ENCODE peak calls at places on chromosomes 4 and X, in five cellular contexts. O is foreskin fibroblast, V is fibroblast of mammary gland, S is neural progenitor cell, F is cardiac fibroblast. L is an unnamed sample.

GRCh38 chr4:31343058-31343457 is 622.9 kb downstream of the PCDH7 start:
- DNase-seq in O (no peak), V (no peak), S (peak), F (no peak), L (no peak)

GRCh38 chr4:14850374-14851097 is 151.7 kb upstream of the CPEB2 start:
- DNase-seq in O (no peak), V (no peak), S (no peak), F (no peak), L (peak)

GRCh38 chrX:17605676-17606075 is 131.6 kb upstream of the SCML1 start:
- DNase-seq in O (no peak), V (no peak), S (no peak), F (no peak), L (no peak)

GRCh38 chr4:120057416-120057815 is 9.2 kb downstream of the MAD2L1 start:
- DNase-seq in O (no peak), V (no peak), S (no peak), F (no peak), L (no peak)

GRCh38 chr4:105624530-105624929 is 72.1 kb downstream of the ARHGEF38 start:
- DNase-seq in O (peak), V (peak), S (no peak), F (peak), L (peak)

GRCh38 chrX:10341309-10341708 is 184.5 kb downstream of the CLCN4 start:
- DNase-seq in O (no peak), V (peak), S (no peak), F (no peak), L (peak)

GRCh38 chr4:47577779-47578553 is 92.9 kb downstream of the ATP10D start:
- DNase-seq in O (peak), V (peak), S (no peak), F (peak), L (no peak)

GRCh38 chr4:121875663-121876062 is 5.4 kb upstream of the BBS7 start:
- DNase-seq in O (no peak), V (peak), S (no peak), F (no peak), L (no peak)

GRCh38 chr4:7506119-7506518 is 71.4 kb upstream of the PSAPL1 start:
- DNase-seq in O (no peak), V (no peak), S (no peak), F (no peak), L (no peak)

GRCh38 chr4:25020240-25020639 is 10.5 kb downstream of the LGI2 start:
- DNase-seq in O (peak), V (peak), S (no peak), F (peak), L (peak)

GRCh38 chrX:110167952-110168451 is 149.9 kb downstream of the AMMECR1 start:
- DNase-seq in O (peak), V (no peak), S (peak), F (no peak), L (peak)

GRCh38 chr4:57168986-57169385 is 58.8 kb upstream of the IGFBP7 start:
- DNase-seq in O (no peak), V (no peak), S (no peak), F (no peak), L (no peak)

GRCh38 chrX:13119386-13119785 is 75.0 kb upstream of the FAM9C start:
- DNase-seq in O (no peak), V (peak), S (peak), F (peak), L (peak)

GRCh38 chr4:141207971-141208370 is 12.7 kb upstream of the ZNF330 start:
- DNase-seq in O (no peak), V (no peak), S (no peak), F (no peak), L (no peak)

GRCh38 chr4:56681158-56681848 is at the start of gene HOPX:
- DNase-seq in O (no peak), V (no peak), S (no peak), F (peak), L (peak)

GRCh38 chrX:20620301-20620700 is 353.6 kb upstream of the RPS6KA3 start:
- DNase-seq in O (peak), V (peak), S (no peak), F (no peak), L (peak)

GRCh38 chr4:65502151-65502691 is 168.1 kb downstream of the EPHA5 start:
- DNase-seq in O (no peak), V (peak), S (no peak), F (peak), L (peak)

GRCh38 chr4:186839122-186840037 is 115.7 kb upstream of the FAT1 start:
- DNase-seq in O (peak), V (peak), S (no peak), F (peak), L (peak)

GRCh38 chr4:85477538-85477937 is 2.6 kb downstream of the ARHGAP24 start:
- DNase-seq in O (peak), V (peak), S (no peak), F (no peak), L (no peak)

GRCh38 chr4:25299476-25300203 is 12.9 kb upstream of the ZCCHC4 start:
- DNase-seq in O (no peak), V (no peak), S (no peak), F (no peak), L (peak)

GRCh38 chrX:120456973-120457372 is 12.1 kb downstream of the LAMP2 start:
- DNase-seq in O (peak), V (peak), S (no peak), F (no peak), L (peak)

GRCh38 chrX:119174900-119175299 is 47.3 kb upstream of the KIAA1210 start:
- DNase-seq in O (no peak), V (no peak), S (no peak), F (no peak), L (no peak)

GRCh38 chrX:49184294-49185061 is 1.7 kb downstream of the PRICKLE3 start:
- DNase-seq in O (peak), V (peak), S (peak), F (peak), L (peak)

GRCh38 chr4:148007789-148008188 is 275.9 kb downstream of the ARHGAP10 start:
- DNase-seq in O (no peak), V (no peak), S (no peak), F (no peak), L (no peak)

GRCh38 chr4:67288964-67289363 is 256.3 kb downstream of the CENPC start:
- DNase-seq in O (no peak), V (peak), S (peak), F (peak), L (peak)

GRCh38 chr4:6087669-6088068 is 69.4 kb upstream of the C4orf50 start:
- DNase-seq in O (no peak), V (peak), S (peak), F (peak), L (peak)

GRCh38 chr4:3219761-3220481 is 29.0 kb upstream of the MSANTD1 start:
- DNase-seq in O (no peak), V (no peak), S (no peak), F (no peak), L (peak)

GRCh38 chrX:45803383-45803921 is 602.8 kb upstream of the DIPK2B start:
- DNase-seq in O (peak), V (peak), S (no peak), F (peak), L (peak)

GRCh38 chr4:146076081-146076480 is 99.4 kb upstream of the LSM6 start:
- DNase-seq in O (no peak), V (no peak), S (no peak), F (no peak), L (no peak)

GRCh38 chr4:11799182-11799581 is 370.5 kb upstream of the HS3ST1 start:
- DNase-seq in O (no peak), V (no peak), S (no peak), F (no peak), L (no peak)

GRCh38 chr4:5758741-5759140 is 47.7 kb downstream of the EVC start:
- DNase-seq in O (peak), V (peak), S (no peak), F (peak), L (peak)

GRCh38 chrX:47558436-47558835 is 2.6 kb upstream of the ARAF start:
- DNase-seq in O (no peak), V (no peak), S (no peak), F (no peak), L (no peak)

GRCh38 chrX:129665916-129666644 is 11.3 kb upstream of the APLN start:
- DNase-seq in O (peak), V (peak), S (no peak), F (peak), L (peak)

GRCh38 chrX:50103866-50104566 is 96.8 kb downstream of the AKAP4 start:
- DNase-seq in O (no peak), V (peak), S (no peak), F (peak), L (no peak)

GRCh38 chrX:17405225-17405969 is 30.4 kb downstream of the NHS start:
- DNase-seq in O (peak), V (peak), S (no peak), F (no peak), L (peak)

DNA sequence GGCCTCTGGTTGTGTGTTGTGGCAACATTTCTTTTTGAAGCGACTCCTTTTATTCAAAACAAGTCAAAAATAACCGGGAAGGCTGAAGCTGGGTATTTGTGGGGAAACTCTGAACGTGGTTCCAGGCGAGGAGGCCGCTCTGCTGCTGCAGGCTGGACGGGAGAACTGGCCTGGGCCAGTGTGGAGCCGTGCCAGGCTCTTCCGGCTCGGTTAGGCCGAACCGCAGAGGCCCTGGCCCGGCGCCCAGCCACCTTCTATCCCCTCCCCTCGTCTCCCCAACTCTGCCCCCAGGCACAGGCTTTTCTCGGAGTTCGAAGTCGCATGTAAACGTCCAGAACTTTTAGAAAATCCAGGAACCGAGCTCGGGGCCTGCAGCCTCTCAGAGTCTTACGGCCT is 2.4 kb upstream of the BCOR start:
- DNase-seq in O (no peak), V (no peak), S (peak), F (peak), L (no peak)
- H3K4me3 ChIP-seq in O (no peak), V (no peak), S (peak), F (no peak), L (no peak)

GRCh38 chrX:37060999-37061398 is 52.8 kb downstream of the FAM47C start:
- DNase-seq in O (no peak), V (peak), S (peak), F (peak), L (peak)
- TF ChIP-seq CTCF in O (peak), V (peak), S (peak), F (peak), L (peak)

GRCh38 chrX:646228-646495 is 15.6 kb downstream of the SHOX start:
- DNase-seq in O (no peak), V (no peak), S (no peak), F (no peak), L (no peak)

GRCh38 chrX:646796-647195 is 16.2 kb downstream of the SHOX start:
- DNase-seq in O (no peak), V (no peak), S (no peak), F (no peak), L (no peak)

GRCh38 chrX:644304-645023 is 13.9 kb downstream of the SHOX start:
- DNase-seq in O (no peak), V (no peak), S (peak), F (no peak), L (no peak)

GRCh38 chrX:643911-644303 is 13.3 kb downstream of the SHOX start:
- DNase-seq in O (no peak), V (no peak), S (no peak), F (no peak), L (no peak)

GRCh38 chrX:645024-645376 is 14.4 kb downstream of the SHOX start:
- DNase-seq in O (no peak), V (no peak), S (peak), F (no peak), L (no peak)
- H3K4me3 ChIP-seq in O (no peak), V (no peak), S (peak), F (no peak), L (no peak)

GRCh38 chr4:40445671-40446070 is 110.5 kb downstream of the CHRNA9 start:
- DNase-seq in O (no peak), V (no peak), S (no peak), F (no peak), L (no peak)

GRCh38 chr4:40441415-40441814 is 106.3 kb downstream of the CHRNA9 start:
- DNase-seq in O (no peak), V (no peak), S (no peak), F (no peak), L (no peak)

GRCh38 chr4:40452490-40452813 is 117.3 kb downstream of the CHRNA9 start:
- DNase-seq in O (no peak), V (no peak), S (no peak), F (no peak), L (no peak)

GRCh38 chr4:40448875-40449274 is 113.7 kb downstream of the CHRNA9 start:
- DNase-seq in O (no peak), V (no peak), S (no peak), F (no peak), L (peak)

DNA sequence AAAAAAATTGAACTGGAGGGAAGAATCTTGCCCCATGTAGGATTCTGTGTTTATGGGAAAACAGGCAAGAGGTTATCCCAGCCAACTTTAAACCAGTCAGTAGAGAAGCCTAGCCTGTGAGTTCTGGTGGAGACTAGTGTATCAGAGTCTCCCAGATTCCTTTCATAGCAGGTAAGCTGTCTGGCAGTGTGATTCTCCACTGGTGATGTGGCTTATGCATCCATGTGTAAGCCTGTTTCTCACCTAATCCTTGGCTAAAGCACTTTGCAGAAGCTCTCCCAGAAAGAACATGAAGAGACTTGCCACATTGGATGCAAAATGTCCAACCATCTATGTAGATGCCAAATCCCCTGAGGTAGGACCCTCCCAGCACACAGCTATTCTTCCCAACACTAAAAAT is 111.7 kb downstream of the CHRNA9 start:
- DNase-seq in O (no peak), V (no peak), S (no peak), F (no peak), L (peak)
- TF ChIP-seq CTCF in O (no peak), V (no peak), S (no peak), F (no peak), L (no peak)

GRCh38 chr4:103076777-103077347 is 301 bp upstream of the SLC9B2 start:
- DNase-seq in O (no peak), V (peak), S (peak), F (no peak), L (no peak)

GRCh38 chr4:103075894-103076776 is at the start of gene SLC9B2:
- DNase-seq in O (peak), V (peak), S (peak), F (peak), L (peak)

GRCh38 chr4:103074039-103074438 is 2.5 kb downstream of the SLC9B2 start:
- DNase-seq in O (no peak), V (no peak), S (no peak), F (no peak), L (no peak)

GRCh38 chr4:103075435-103075893 is 1.1 kb downstream of the SLC9B2 start:
- DNase-seq in O (no peak), V (peak), S (no peak), F (peak), L (no peak)

GRCh38 chr4:103074598-103075434 is 1.7 kb downstream of the SLC9B2 start:
- DNase-seq in O (no peak), V (peak), S (no peak), F (no peak), L (peak)
- H3K4me3 ChIP-seq in O (peak), V (peak), S (peak), F (no peak), L (no peak)

GRCh38 chr4:168631241-168632151 is 134.6 kb downstream of the PALLD start:
- DNase-seq in O (no peak), V (peak), S (peak), F (peak), L (peak)
- TF ChIP-seq CTCF in O (peak), V (no peak), S (peak), F (peak), L (peak)

DNA sequence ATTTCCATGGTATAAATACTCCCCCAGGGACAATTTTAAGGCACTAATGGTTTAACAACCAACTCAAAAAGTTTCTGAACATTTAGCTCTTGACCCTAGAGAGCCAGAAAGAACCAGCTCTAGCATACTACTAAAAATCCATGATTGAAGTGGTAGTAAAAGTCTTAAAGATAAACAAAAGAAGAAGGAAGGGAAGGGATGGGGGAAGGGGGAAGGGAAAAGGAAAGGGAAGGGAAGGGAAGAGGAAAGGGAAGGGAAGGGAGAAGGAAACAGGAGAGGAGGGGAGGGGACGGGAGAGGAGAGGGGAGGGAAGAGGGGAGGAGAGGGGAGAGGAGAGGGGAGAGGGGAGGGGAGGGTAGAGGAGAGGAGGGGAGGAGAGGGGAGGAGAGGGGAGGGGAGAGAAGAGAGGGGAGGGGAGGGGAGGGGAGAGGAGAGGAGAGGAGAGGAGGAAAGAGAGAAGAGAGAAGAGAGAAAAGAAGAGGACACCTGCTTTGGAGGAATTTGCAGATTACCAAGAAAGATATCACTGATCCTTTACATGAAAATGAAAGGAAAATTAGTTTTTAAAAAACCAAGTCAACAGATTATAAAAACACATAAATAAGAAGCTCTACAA is 26.4 kb upstream of the FAM241A start:
- DNase-seq in O (no peak), V (no peak), S (no peak), F (no peak), L (no peak)
- H3K4me3 ChIP-seq in O (no peak), V (no peak), S (no peak), F (no peak), L (no peak)

GRCh38 chr4:83074086-83074704 is 39.2 kb downstream of the COPS4 start:
- DNase-seq in O (peak), V (peak), S (peak), F (peak), L (peak)
- TF ChIP-seq CTCF in O (peak), V (peak), S (peak), F (peak), L (peak)

GRCh38 chrX:71623105-71623450 is 4.8 kb upstream of the CXCR3 start:
- DNase-seq in O (no peak), V (no peak), S (no peak), F (no peak), L (no peak)

GRCh38 chrX:71625471-71625870 is 7.2 kb upstream of the CXCR3 start:
- DNase-seq in O (no peak), V (no peak), S (no peak), F (no peak), L (no peak)

GRCh38 chrX:71621644-71622346 is 3.5 kb upstream of the CXCR3 start:
- DNase-seq in O (peak), V (peak), S (no peak), F (peak), L (no peak)

GRCh38 chrX:71623714-71624113 is 5.4 kb upstream of the CXCR3 start:
- DNase-seq in O (no peak), V (no peak), S (no peak), F (no peak), L (no peak)

DNA sequence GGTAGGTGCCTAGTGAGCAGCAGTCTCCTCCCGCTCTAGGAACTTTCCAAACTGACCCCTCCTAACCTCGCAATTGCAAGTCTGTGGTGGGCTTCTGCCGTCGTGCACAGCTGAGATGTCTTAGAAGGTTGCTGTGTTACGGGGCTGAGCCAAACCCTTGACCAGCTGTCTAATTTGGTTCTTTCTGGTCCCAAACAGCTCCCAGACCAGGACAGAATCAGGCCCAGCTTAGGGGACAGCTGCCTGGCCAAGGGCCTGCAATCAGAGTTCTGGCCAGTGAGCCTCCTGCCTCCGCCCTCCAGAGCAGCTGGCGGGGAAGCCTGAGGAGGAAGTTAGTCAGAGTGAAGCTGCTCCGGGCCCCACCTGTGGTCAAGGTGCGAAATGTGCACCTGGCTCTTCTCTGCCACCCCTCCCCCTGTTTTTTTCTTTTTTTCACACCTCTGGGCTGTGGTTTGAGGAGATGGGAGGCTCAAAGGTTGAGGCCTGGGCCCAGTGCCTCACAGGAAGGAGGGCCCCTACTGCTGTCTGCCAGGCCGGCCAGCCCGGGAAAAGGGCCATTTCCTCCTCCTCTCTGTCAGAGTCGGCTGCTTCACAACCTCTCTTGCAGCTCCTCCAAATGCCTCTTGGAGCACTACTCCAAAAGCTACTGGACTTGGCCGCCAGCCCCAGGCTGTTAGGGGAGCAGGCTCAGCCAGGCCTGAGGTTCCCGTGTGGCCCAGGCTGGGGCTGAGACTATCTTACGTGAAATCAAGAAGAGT is 4.2 kb upstream of the CXCR3 start:
- DNase-seq in O (peak), V (peak), S (peak), F (peak), L (peak)
- H3K4me3 ChIP-seq in O (no peak), V (no peak), S (no peak), F (no peak), L (no peak)

DNA sequence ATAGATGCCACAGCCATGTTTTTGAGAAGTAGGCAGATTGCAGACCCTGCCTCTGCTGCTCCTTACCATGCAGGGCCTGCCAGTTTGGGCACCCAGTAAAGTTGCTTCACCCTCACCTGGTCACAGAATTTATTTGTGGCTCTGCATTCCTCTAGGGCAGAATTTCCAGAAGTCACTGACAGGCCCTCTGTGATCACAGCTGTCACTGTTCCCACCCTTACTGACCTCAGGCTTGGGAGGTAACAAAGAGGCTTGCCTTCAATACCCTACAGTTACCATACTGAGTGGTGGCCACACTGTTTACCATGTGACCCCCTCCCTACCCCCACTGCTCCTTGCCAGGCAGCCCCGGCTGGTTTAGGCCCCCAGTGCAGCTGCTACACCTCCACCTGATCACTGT is 375.1 kb downstream of the SH3BGRL start:
- DNase-seq in O (no peak), V (no peak), S (no peak), F (no peak), L (no peak)
- TF ChIP-seq CTCF in O (no peak), V (no peak), S (no peak), F (no peak), L (no peak)